ENCODE peak calls at places on chromosomes 12 and 14, in nine cellular contexts. C is HEK293T; O is epithelial cell of proximal tubule; G is naive thymus-derived CD8-positive, alpha-beta T cell; H is PC-3; D is activated CD4-positive, alpha-beta T cell treated with anti-CD3 and anti-CD28 coated beads for 48 hours; S is germinal center; Y is NCI-H1048; W is NCI-H2081 treated with DMSO at 0.1 percent for 48 hours. P is an unnamed sample.

GRCh38 chr14:100117647-100118376 is 41.6 kb downstream of the DEGS2 start:
- DNase-seq in C (no peak), Y (no peak), H (no peak), W (no peak), D (no peak), S (peak), G (no peak), O (no peak), P (no peak)

GRCh38 chr12:27899151-27899661 is 73.3 kb downstream of the PTHLH start:
- DNase-seq in W (no peak), G (no peak), Y (no peak), S (no peak), C (no peak), H (peak), O (no peak), D (peak), P (no peak)

GRCh38 chr12:109088818-109089217 is 4.5 kb downstream of the ALKBH2 start:
- DNase-seq in W (no peak), C (no peak), H (no peak), O (no peak), G (no peak), Y (no peak), S (no peak), D (no peak), P (no peak)

GRCh38 chr12:25924535-25925001 is 33.9 kb upstream of the RASSF8 start:
- DNase-seq in H (peak), Y (no peak), G (no peak), S (no peak), W (no peak), C (peak), O (no peak), D (no peak), P (no peak)

GRCh38 chr14:69643430-69644200 is 32.2 kb downstream of the SUSD6 start:
- DNase-seq in H (peak), O (peak), G (no peak), C (no peak), D (peak), W (peak), S (no peak), Y (no peak), P (no peak)

GRCh38 chr12:98578821-98579220 is 14.7 kb upstream of the SLC25A3 start:
- DNase-seq in D (no peak), G (no peak), W (no peak), C (no peak), H (no peak), S (no peak), O (no peak), Y (no peak), P (no peak)

GRCh38 chr12:31964280-31964679 is 5.1 kb downstream of the RESF1 start:
- DNase-seq in D (no peak), H (no peak), Y (no peak), W (no peak), S (no peak), G (no peak), C (no peak), O (no peak), P (no peak)

GRCh38 chr12:132921685-132922084 is 34.3 kb upstream of the CHFR start:
- DNase-seq in O (no peak), S (no peak), G (no peak), Y (no peak), C (peak), H (no peak), W (no peak), D (no peak), P (no peak)

GRCh38 chr12:27623645-27624044 is 72.6 kb upstream of the REP15 start:
- DNase-seq in H (peak), C (no peak), G (no peak), O (no peak), W (no peak), Y (no peak), D (no peak), S (no peak), P (no peak)

GRCh38 chr12:28780960-28781359 is 368.1 kb upstream of the FAR2 start:
- DNase-seq in O (no peak), G (no peak), Y (no peak), C (no peak), S (no peak), H (no peak), D (no peak), W (no peak), P (no peak)

GRCh38 chr12:123140675-123141614 is 9.9 kb downstream of the PITPNM2 start:
- DNase-seq in Y (no peak), H (no peak), O (no peak), G (no peak), W (no peak), S (no peak), D (no peak), C (no peak), P (no peak)

GRCh38 chr14:75053396-75054289 is 2.4 kb upstream of the MLH3 start:
- DNase-seq in Y (no peak), G (no peak), H (no peak), W (no peak), C (no peak), O (no peak), S (no peak), D (no peak), P (no peak)